ENCODE peak calls at places on chromosomes 7 and 10, in four cellular contexts. Z, N, R and M are unnamed samples.

GRCh38 chr7:69527706-69528105 is 70.6 kb upstream of the AUTS2 start:
- DNase-seq in Z (no peak), N (no peak), R (no peak), M (no peak)

GRCh38 chr10:124168991-124169826 is 75.8 kb upstream of the CHST15 start:
- DNase-seq in Z (no peak), N (no peak), R (no peak), M (no peak)

GRCh38 chr10:28532509-28533314 is at the start of gene WAC:
- DNase-seq in Z (peak; percentile 89), N (peak; percentile 96), R (peak; percentile 53), M (peak; percentile 95)

GRCh38 chr10:75404335-75405200 is 3.0 kb upstream of the ZNF503 start:
- DNase-seq in Z (no peak), N (peak; percentile 25), R (no peak), M (no peak)

GRCh38 chr7:106347229-106347833 is 62.5 kb upstream of the NAMPT start:
- DNase-seq in Z (no peak), N (no peak), R (no peak), M (no peak)

GRCh38 chr7:140889645-140890044 is 35.1 kb downstream of the BRAF start:
- DNase-seq in Z (no peak), N (no peak), R (no peak), M (no peak)

GRCh38 chr10:27158421-27158820 is 3.3 kb downstream of the MASTL start:
- DNase-seq in Z (peak; percentile 19), N (no peak), R (no peak), M (no peak)

GRCh38 chr7:12703881-12704280 is 16.4 kb downstream of the ARL4A start:
- DNase-seq in Z (peak; percentile 33), N (no peak), R (no peak), M (peak; percentile 73)

GRCh38 chr7:24572421-24573007 is 738 bp upstream of the PALS2 start:
- DNase-seq in Z (peak; percentile 32), N (no peak), R (no peak), M (peak; percentile 53)

GRCh38 chr7:46478046-46478445 is 557.0 kb upstream of the IGFBP3 start:
- DNase-seq in Z (peak; percentile 79), N (no peak), R (no peak), M (peak; percentile 79)

GRCh38 chr10:18233775-18234174 is 93.6 kb downstream of the CACNB2 start:
- DNase-seq in Z (no peak), N (peak; percentile 78), R (no peak), M (no peak)

GRCh38 chr10:111077715-111078504 is 1.1 kb downstream of the ADRA2A start:
- DNase-seq in Z (no peak), N (peak; percentile 30), R (no peak), M (peak; percentile 9)

GRCh38 chr10:118792501-118792900 is 37.7 kb upstream of the CACUL1 start:
- DNase-seq in Z (no peak), N (no peak), R (no peak), M (peak; percentile 21)

GRCh38 chr10:35369049-35369760 is 32.9 kb downstream of the CCNY start:
- DNase-seq in Z (peak; percentile 36), N (no peak), R (no peak), M (no peak)

GRCh38 chr7:47327698-47328391 is 254.1 kb downstream of the TNS3 start:
- DNase-seq in Z (peak; percentile 81), N (peak; percentile 94), R (no peak), M (peak; percentile 86)

GRCh38 chr10:121910673-121911420 is 17.0 kb downstream of the ATE1 start:
- DNase-seq in Z (peak; percentile 81), N (no peak), R (no peak), M (peak; percentile 46)

GRCh38 chr7:134513169-134513752 is 14.1 kb upstream of the AKR1B10 start:
- DNase-seq in Z (peak; percentile 63), N (peak; percentile 26), R (peak; percentile 58), M (peak; percentile 49)

GRCh38 chr7:46414946-46415345 is 493.9 kb upstream of the IGFBP3 start:
- DNase-seq in Z (no peak), N (no peak), R (no peak), M (peak; percentile 14)

GRCh38 chr10:100446130-100446761 is 16.6 kb upstream of the WNT8B start:
- DNase-seq in Z (no peak), N (no peak), R (no peak), M (no peak)

GRCh38 chr10:59517961-59518360 is 155.6 kb upstream of the FAM13C start:
- DNase-seq in Z (no peak), N (no peak), R (no peak), M (no peak)

GRCh38 chr7:99938296-99938695 is 8.9 kb upstream of the GJC3 start:
- DNase-seq in Z (no peak), N (no peak), R (no peak), M (no peak)

GRCh38 chr7:55517191-55517633 is 55.1 kb downstream of the VOPP1 start:
- DNase-seq in Z (peak; percentile 32), N (no peak), R (no peak), M (no peak)

GRCh38 chr10:1267148-1267547 is 211.0 kb downstream of the WDR37 start:
- DNase-seq in Z (no peak), N (no peak), R (no peak), M (no peak)

GRCh38 chr10:60914676-60915075 is 29.3 kb downstream of the RHOBTB1 start:
- DNase-seq in Z (peak; percentile 93), N (no peak), R (no peak), M (peak; percentile 83)

GRCh38 chr10:119409906-119410305 is 132.6 kb downstream of the RGS10 start:
- DNase-seq in Z (peak; percentile 97), N (peak; percentile 87), R (no peak), M (peak; percentile 51)

GRCh38 chr10:97426776-97427570 is 982 bp downstream of the PGAM1 start:
- DNase-seq in Z (no peak), N (no peak), R (no peak), M (peak; percentile 18)

GRCh38 chr7:901388-902154 is 25.2 kb downstream of the GET4 start:
- DNase-seq in Z (peak; percentile 82), N (peak; percentile 73), R (no peak), M (peak; percentile 78)

GRCh38 chr7:48244902-48245301 is 73.6 kb downstream of the ABCA13 start:
- DNase-seq in Z (peak; percentile 49), N (no peak), R (no peak), M (peak; percentile 93)

GRCh38 chr7:157409753-157410727 is 73.2 kb downstream of the DNAJB6 start:
- DNase-seq in Z (no peak), N (peak; percentile 9), R (no peak), M (no peak)

GRCh38 chr10:72740526-72740925 is 48.6 kb downstream of the MCU start:
- DNase-seq in Z (peak; percentile 65), N (peak; percentile 32), R (peak; percentile 13), M (peak; percentile 72)

GRCh38 chr7:66204822-66205735 is at the start of gene TPST1:
- DNase-seq in Z (peak; percentile 84), N (peak; percentile 87), R (peak; percentile 69), M (peak; percentile 82)

GRCh38 chr7:36969376-36969775 is 245.1 kb upstream of the AOAH start:
- DNase-seq in Z (no peak), N (no peak), R (no peak), M (no peak)

DNA sequence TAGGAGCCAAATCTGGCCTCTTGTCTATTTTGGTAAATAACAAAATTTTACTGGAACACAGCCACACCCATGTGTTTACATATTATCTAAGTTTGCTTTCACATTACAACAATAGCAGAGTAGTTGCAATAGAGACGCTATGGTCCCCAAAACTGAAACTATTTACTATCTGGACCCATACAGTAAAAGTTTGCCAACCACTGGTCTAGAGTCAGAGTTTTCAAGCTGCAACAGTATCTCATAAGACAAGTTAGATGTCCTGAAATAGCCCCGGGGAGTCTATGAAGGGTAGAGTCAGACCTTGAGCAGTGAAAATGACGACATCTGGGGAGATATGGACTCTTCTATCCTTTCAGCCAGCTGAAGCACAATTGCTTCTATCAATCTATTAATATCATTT is 74.2 kb downstream of the CTNNA3 start:
- DNase-seq in Z (no peak), N (no peak), R (no peak), M (no peak)
- TF ChIP-seq CTCF in Z (no peak), N (no peak), R (no peak), M (no peak)

GRCh38 chr7:2417981-2418481 is 14.6 kb downstream of the CHST12 start:
- DNase-seq in Z (peak; percentile 36), N (peak; percentile 35), R (no peak), M (no peak)
- H3K4me3 ChIP-seq in Z (no peak overlapping the region), N (no peak overlapping the region), R (no peak overlapping the region), M (no peak overlapping the region)

GRCh38 chr7:28298870-28299484 is 113.3 kb upstream of the CREB5 start:
- DNase-seq in Z (peak; percentile 78), N (no peak), R (peak; percentile 28), M (peak; percentile 66)
- TF ChIP-seq CTCF in Z (peak; percentile 66), N (peak; percentile 62), R (peak; percentile 76), M (peak; percentile 56)

GRCh38 chr10:79241629-79241989 is 105.7 kb upstream of the PPIF start:
- DNase-seq in Z (no peak), N (no peak), R (no peak), M (no peak)
- H3K4me3 ChIP-seq in Z (no peak overlapping the region), N (peak overlapping the region; percentile 70), R (no peak overlapping the region), M (no peak overlapping the region)

GRCh38 chr10:50552771-50553535 is 70.8 kb downstream of the SGMS1 start:
- DNase-seq in Z (peak; percentile 36), N (no peak), R (no peak), M (no peak)
- TF ChIP-seq CTCF in Z (peak; percentile 39), N (peak; percentile 37), R (peak; percentile 62), M (peak; percentile 23)

GRCh38 chr10:81873932-81874816 is 820 bp upstream of the NRG3 start:
- DNase-seq in Z (no peak), N (peak; percentile 29), R (no peak), M (peak; percentile 23)
- H3K4me3 ChIP-seq in Z (no peak overlapping the region), N (peak overlapping the region; percentile 58), R (peak overlapping the region; percentile 30), M (no peak overlapping the region)

GRCh38 chr7:131021460-131021859 is 287.5 kb upstream of the KLF14 start:
- DNase-seq in Z (no peak), N (no peak), R (no peak), M (no peak)

GRCh38 chr7:131026297-131027003 is 292.4 kb upstream of the KLF14 start:
- DNase-seq in Z (peak; percentile 77), N (no peak), R (no peak), M (peak; percentile 61)

GRCh38 chr7:131019351-131019750 is 285.3 kb upstream of the KLF14 start:
- DNase-seq in Z (no peak), N (no peak), R (no peak), M (no peak)

GRCh38 chr7:131020759-131021219 is 286.8 kb upstream of the KLF14 start:
- DNase-seq in Z (no peak), N (no peak), R (no peak), M (no peak)

DNA sequence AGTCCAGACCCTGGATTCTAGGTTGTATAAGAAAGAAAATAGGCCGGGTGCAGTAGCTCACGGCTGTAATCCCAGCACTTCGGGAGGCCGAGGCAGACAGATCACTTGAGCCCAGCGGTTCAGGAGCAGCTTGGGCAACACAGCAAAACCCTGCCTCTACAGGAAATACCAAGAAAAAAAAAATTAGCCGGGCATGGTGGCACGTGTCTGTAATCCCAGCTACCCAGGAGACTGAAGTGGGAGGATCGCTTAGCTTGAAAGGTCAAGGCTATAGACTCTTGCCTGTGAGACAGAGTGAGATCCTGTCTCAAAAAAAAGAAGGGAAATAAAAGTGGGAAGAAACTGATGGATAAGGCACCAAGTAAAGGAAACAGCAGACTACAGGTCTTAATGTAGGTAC is 287.9 kb upstream of the KLF14 start:
- DNase-seq in Z (no peak), N (no peak), R (no peak), M (no peak)
- TF ChIP-seq CTCF in Z (no peak), N (no peak), R (no peak), M (no peak)